ENCODE peak calls at places on chromosomes 11 and 22, in four cellular contexts. Z is lower lobe of right lung, R is bronchial epithelial cell, I is endothelial cell of umbilical vein. K is an unnamed sample.

GRCh38 chr11:111733009-111733408 is 33.2 kb downstream of the PPP2R1B start:
- DNase-seq in Z (no peak), R (peak; percentile 55), I (peak; percentile 96), K (peak; percentile 78)

GRCh38 chr11:61854966-61855714 is 27.0 kb downstream of the FADS2 start:
- DNase-seq in R (no peak), I (no peak), Z (no peak), K (no peak)

GRCh38 chr11:27718346-27718852 is 18.1 kb upstream of the BDNF start:
- DNase-seq in Z (no peak), R (peak; percentile 16), I (peak; percentile 57), K (no peak)

GRCh38 chr11:13364388-13364787 is 86.8 kb downstream of the BMAL1 start:
- DNase-seq in Z (no peak), R (peak; percentile 21), I (no peak), K (no peak)

GRCh38 chr11:2076441-2076840 is 62.7 kb downstream of the IGF2 start:
- DNase-seq in Z (no peak), R (no peak), I (no peak), K (no peak)

GRCh38 chr22:30159561-30160353 is 79.5 kb downstream of the HORMAD2 start:
- DNase-seq in R (peak; percentile 82), Z (no peak), I (peak; percentile 3), K (no peak)

GRCh38 chr11:111960916-111961315 is 23.8 kb downstream of the DIXDC1 start:
- DNase-seq in I (no peak), R (peak; percentile 99), Z (no peak), K (no peak)

GRCh38 chr11:71555508-71555907 is 7.3 kb downstream of the KRTAP5-9 start:
- DNase-seq in Z (no peak), I (no peak), R (no peak), K (no peak)

GRCh38 chr11:118126082-118126838 is 26.4 kb downstream of the SCN4B start:
- DNase-seq in I (no peak), Z (no peak), R (peak; percentile 81), K (no peak)

GRCh38 chr22:25054943-25055511 is 102.5 kb downstream of the KIAA1671 start:
- DNase-seq in I (peak; percentile 22), R (peak; percentile 25), Z (no peak), K (no peak)

GRCh38 chr11:128365044-128365443 is 222.3 kb downstream of the ETS1 start:
- DNase-seq in R (peak; percentile 51), I (peak; percentile 55), Z (no peak), K (no peak)

GRCh38 chr11:132858203-132858602 is 674.1 kb downstream of the OPCML start:
- DNase-seq in Z (no peak), R (peak; percentile 46), I (no peak), K (no peak)

GRCh38 chr11:111454561-111455192 is 57.5 kb downstream of the BTG4 start:
- DNase-seq in R (peak; percentile 81), I (peak; percentile 8), Z (no peak), K (no peak)

GRCh38 chr11:92776676-92777075 is 192.8 kb upstream of the MTNR1B start:
- DNase-seq in R (no peak), Z (no peak), I (no peak), K (no peak)

GRCh38 chr22:30908051-30908461 is 60.5 kb downstream of the MORC2 start:
- DNase-seq in R (no peak), I (no peak), Z (no peak), K (no peak)

GRCh38 chr22:37501610-37502341 is 15.6 kb upstream of the MFNG start:
- DNase-seq in Z (peak; percentile 70), I (peak; percentile 92), R (no peak), K (peak; percentile 92)

GRCh38 chr11:36510567-36511020 is 522 bp upstream of the TRAF6 start:
- DNase-seq in Z (no peak), R (peak; percentile 53), I (no peak), K (no peak)

GRCh38 chr22:28008649-28009048 is 89.6 kb upstream of the PITPNB start:
- DNase-seq in Z (no peak), I (no peak), R (no peak), K (no peak)

GRCh38 chr11:92253945-92254344 is 29.3 kb downstream of the FAT3 start:
- DNase-seq in R (no peak), I (no peak), Z (no peak), K (no peak)

GRCh38 chr22:35604671-35605457 is 12.3 kb downstream of the MB start:
- DNase-seq in Z (no peak), R (peak; percentile 8), I (no peak), K (peak; percentile 15)

GRCh38 chr22:49295465-49295743 is 532.3 kb downstream of the BRD1 start:
- DNase-seq in R (no peak), Z (no peak), I (no peak), K (no peak)

GRCh38 chr11:117631336-117632090 is 165.5 kb downstream of the DSCAML1 start:
- DNase-seq in R (no peak), Z (no peak), I (no peak), K (no peak)

GRCh38 chr11:1939006-1939626 is 8.0 kb upstream of the MRPL23 start:
- DNase-seq in I (no peak), Z (no peak), R (no peak), K (peak; percentile 64)

GRCh38 chr22:29055192-29055830 is 6.3 kb downstream of the C22orf31 start:
- DNase-seq in R (no peak), Z (no peak), I (no peak), K (no peak)

GRCh38 chr11:120332822-120333716 is 3.1 kb upstream of the ARHGEF12 start:
- DNase-seq in R (no peak), I (no peak), Z (no peak), K (no peak)

GRCh38 chr11:106787454-106787853 is 230.8 kb downstream of the GUCY1A2 start:
- DNase-seq in R (no peak), I (no peak), Z (no peak), K (no peak)

GRCh38 chr11:125626381-125626950 is 1.5 kb downstream of the CHEK1 start:
- DNase-seq in R (no peak), I (peak; percentile 75), Z (no peak), K (no peak)

GRCh38 chr22:35630891-35631290 is 13.8 kb upstream of the MB start:
- DNase-seq in R (no peak), Z (no peak), I (no peak), K (peak; percentile 39)

GRCh38 chr11:122634507-122634906 is 21.0 kb upstream of the UBASH3B start:
- DNase-seq in R (no peak), I (no peak), Z (peak; percentile 49), K (peak; percentile 77)

GRCh38 chr11:130769782-130770565 is 146.3 kb downstream of the SNX19 start:
- DNase-seq in R (peak; percentile 66), Z (no peak), I (no peak), K (no peak)

GRCh38 chr11:2517386-2518064 is 72.7 kb downstream of the KCNQ1 start:
- DNase-seq in R (no peak), Z (peak; percentile 26), I (no peak), K (peak; percentile 57)

GRCh38 chr22:38040953-38041759 is 16.0 kb upstream of the PICK1 start:
- DNase-seq in R (no peak), I (no peak), Z (no peak), K (no peak)

GRCh38 chr11:10139656-10140055 is 154.4 kb downstream of the SBF2 start:
- DNase-seq in Z (no peak), I (peak; percentile 88), R (peak; percentile 91), K (no peak)

GRCh38 chr22:42180349-42180842 is 49.8 kb upstream of the CYP2D6 start:
- DNase-seq in Z (no peak), R (no peak), I (no peak), K (no peak)

GRCh38 chr11:55652560-55652959 is 4.4 kb downstream of the OR4S2 start:
- DNase-seq in Z (no peak), R (no peak), I (no peak), K (no peak)

GRCh38 chr11:118098996-118099837 is 12.5 kb upstream of the SMIM35 start:
- DNase-seq in R (no peak), Z (no peak), I (no peak), K (no peak)

GRCh38 chr22:41576877-41577276 is 12.8 kb downstream of the PMM1 start:
- DNase-seq in Z (no peak), I (peak; percentile 31), R (peak; percentile 39), K (no peak)

DNA sequence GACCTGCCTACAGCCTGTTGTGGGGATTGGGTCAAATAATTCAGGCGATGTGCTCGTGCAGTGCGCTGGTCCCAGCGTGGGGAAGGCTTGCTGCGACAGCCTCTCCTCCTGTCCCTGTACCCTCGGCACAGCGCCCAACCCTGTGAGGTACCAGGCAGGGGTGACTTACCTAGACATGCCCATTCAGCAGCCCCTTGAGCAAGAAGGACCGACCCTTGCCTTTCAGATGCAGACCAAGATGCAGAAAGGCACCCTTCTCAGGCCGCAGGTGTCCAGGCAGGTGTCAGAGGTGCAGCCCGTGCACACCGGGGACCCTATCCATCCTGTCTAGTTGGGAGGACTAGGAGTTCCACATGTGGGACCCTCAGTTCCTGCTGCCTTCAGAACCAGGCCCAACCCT is 102.7 kb downstream of the BCR start:
- DNase-seq in R (no peak), I (no peak), Z (no peak), K (no peak)
- H3K36me3 ChIP-seq in R (peaks cover 28% of the 10 kb centered on the region), I (peaks cover 80% of the 10 kb centered on the region), Z (peaks cover 65% of the 10 kb centered on the region), K (peaks cover 33% of the 10 kb centered on the region)

GRCh38 chr11:12118940-12119339 is 8.6 kb downstream of the MICAL2 start:
- DNase-seq in R (no peak), Z (no peak), I (no peak), K (no peak)
- H3K36me3 ChIP-seq in R (peaks cover 6% of the 10 kb centered on the region), Z (peaks cover 4% of the 10 kb centered on the region), I (peaks cover 2% of the 10 kb centered on the region), K (no peaks in the 10 kb centered on the region)

GRCh38 chr22:19515654-19516377 is 8.4 kb downstream of the CLDN5 start:
- DNase-seq in I (no peak), Z (no peak), R (no peak), K (no peak)
- H3K36me3 ChIP-seq in I (no peaks in the 10 kb centered on the region), Z (no peaks in the 10 kb centered on the region), R (no peaks in the 10 kb centered on the region), K (no peaks in the 10 kb centered on the region)

GRCh38 chr11:19615503-19615902 is 97.1 kb upstream of the NAV2 start:
- DNase-seq in I (no peak), R (no peak), Z (no peak), K (no peak)

GRCh38 chr11:19614370-19614936 is 98.2 kb upstream of the NAV2 start:
- DNase-seq in I (peak; percentile 32), R (no peak), Z (no peak), K (no peak)

DNA sequence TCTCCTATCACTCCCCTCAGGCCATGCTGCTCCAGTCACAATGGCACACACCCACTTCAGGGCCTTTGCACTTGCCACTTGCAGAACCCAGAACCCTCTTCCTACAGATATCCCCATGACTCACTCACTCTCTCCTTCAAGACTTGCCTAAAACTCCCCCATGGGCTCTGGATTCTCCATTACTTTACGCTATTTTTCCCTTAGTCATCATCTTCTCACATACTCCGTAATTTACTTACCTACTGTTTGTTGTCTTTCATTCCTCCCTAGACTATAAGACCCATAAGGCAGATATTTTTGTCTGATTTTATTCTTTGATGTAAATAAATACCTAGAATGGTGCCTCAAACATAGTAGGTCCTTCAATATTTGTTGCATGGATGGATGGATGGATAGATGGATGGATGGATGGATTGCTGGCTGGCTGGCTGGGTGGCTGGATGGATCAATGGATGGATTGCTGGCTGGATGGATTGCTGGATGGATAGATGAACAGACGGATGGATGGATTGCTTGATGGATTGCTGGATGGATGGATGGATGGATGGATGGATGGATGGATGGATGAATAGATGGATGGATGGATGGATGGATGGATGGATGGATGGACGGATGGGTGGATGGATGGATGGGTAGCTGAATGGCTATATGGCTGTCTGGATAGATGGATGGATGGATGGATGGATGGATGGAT is 94.7 kb upstream of the NAV2 start:
- DNase-seq in R (no peak), Z (no peak), I (no peak), K (no peak)
- H3K36me3 ChIP-seq in R (no peaks in the 10 kb centered on the region), Z (no peaks in the 10 kb centered on the region), I (no peaks in the 10 kb centered on the region), K (no peaks in the 10 kb centered on the region)

GRCh38 chr22:19513823-19514222 is 10.4 kb downstream of the CLDN5 start:
- DNase-seq in Z (no peak), I (no peak), R (no peak), K (no peak)
- H3K36me3 ChIP-seq in Z (no peaks in the 10 kb centered on the region), I (no peaks in the 10 kb centered on the region), R (no peaks in the 10 kb centered on the region), K (no peaks in the 10 kb centered on the region)

GRCh38 chr11:68067991-68068390 is 29.2 kb downstream of the TCIRG1 start:
- DNase-seq in Z (no peak), I (no peak), R (no peak), K (no peak)
- H3K36me3 ChIP-seq in Z (peaks cover 100% of the 10 kb centered on the region), I (peaks cover 26% of the 10 kb centered on the region), R (peaks cover 2% of the 10 kb centered on the region), K (peaks cover 81% of the 10 kb centered on the region)